ENCODE peak calls at places on chromosomes 4 and X, in five cellular contexts. One of them, this sample, is unnamed.

GRCh38 chr4:64780664-64781063 is 371.4 kb upstream of the TECRL start:
- DNase-seq in spleen: no peak
- DNase-seq in HCT116: no peak
- DNase-seq in endothelial cell of umbilical vein: no peak
- DNase-seq in upper lobe of left lung: no peak
- DNase-seq in this sample: no peak

GRCh38 chr4:185591679-185592141 is 56.4 kb upstream of the PDLIM3 start:
- DNase-seq in HCT116: no peak
- DNase-seq in upper lobe of left lung: no peak
- DNase-seq in spleen: no peak
- DNase-seq in endothelial cell of umbilical vein: no peak
- DNase-seq in this sample: no peak

GRCh38 chr4:106809083-106809482 is 227.0 kb downstream of the DKK2 start:
- DNase-seq in endothelial cell of umbilical vein: peak; percentile 66
- DNase-seq in HCT116: peak; percentile 26
- DNase-seq in upper lobe of left lung: no peak
- DNase-seq in spleen: no peak
- DNase-seq in this sample: no peak

GRCh38 chrX:47133493-47133892 is 11.0 kb downstream of the NDUFB11 start:
- DNase-seq in spleen: peak; percentile 14
- DNase-seq in endothelial cell of umbilical vein: no peak
- DNase-seq in HCT116: no peak
- DNase-seq in upper lobe of left lung: peak; percentile 48
- DNase-seq in this sample: no peak

GRCh38 chrX:17405225-17405969 is 30.4 kb downstream of the NHS start:
- DNase-seq in HCT116: peak; percentile 66
- DNase-seq in upper lobe of left lung: no peak
- DNase-seq in endothelial cell of umbilical vein: no peak
- DNase-seq in spleen: no peak
- DNase-seq in this sample: no peak

GRCh38 chr4:25884040-25884788 is 21.4 kb upstream of the SEL1L3 start:
- DNase-seq in spleen: no peak
- DNase-seq in HCT116: no peak
- DNase-seq in endothelial cell of umbilical vein: peak; percentile 84
- DNase-seq in upper lobe of left lung: no peak
- DNase-seq in this sample: no peak

GRCh38 chrX:144275403-144275802 is 391.5 kb downstream of the UBE2NL start:
- DNase-seq in upper lobe of left lung: no peak
- DNase-seq in HCT116: no peak
- DNase-seq in spleen: no peak
- DNase-seq in endothelial cell of umbilical vein: no peak
- DNase-seq in this sample: no peak

GRCh38 chr4:102541708-102542107 is 40.5 kb downstream of the NFKB1 start:
- DNase-seq in endothelial cell of umbilical vein: no peak
- DNase-seq in spleen: no peak
- DNase-seq in upper lobe of left lung: peak; percentile 31
- DNase-seq in HCT116: no peak
- DNase-seq in this sample: no peak

GRCh38 chr4:54614094-54614493 is 43.7 kb upstream of the KIT start:
- DNase-seq in spleen: no peak
- DNase-seq in upper lobe of left lung: no peak
- DNase-seq in endothelial cell of umbilical vein: no peak
- DNase-seq in HCT116: no peak
- DNase-seq in this sample: no peak

DNA sequence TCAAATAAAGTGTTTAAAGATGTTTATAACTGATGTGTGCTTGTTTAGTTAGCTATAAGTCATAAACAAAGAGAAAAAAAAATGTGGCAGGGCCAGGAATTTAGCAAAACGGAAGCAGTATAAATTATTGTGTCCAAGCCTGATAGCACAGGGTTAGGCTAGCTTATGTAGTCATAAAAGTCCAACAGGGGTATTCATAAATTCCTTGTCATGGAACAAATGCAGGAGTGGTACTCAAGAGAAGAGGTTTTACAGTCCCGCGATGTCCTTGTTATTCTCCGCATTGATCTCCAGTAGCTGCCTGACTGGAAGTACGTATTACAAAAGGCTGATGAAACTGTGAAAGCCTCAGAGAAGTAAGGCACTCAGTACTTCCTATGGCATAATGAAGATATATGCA is 336.9 kb upstream of the TRAM1L1 start:
- DNase-seq in HCT116: no peak
- DNase-seq in spleen: no peak
- DNase-seq in upper lobe of left lung: no peak
- DNase-seq in endothelial cell of umbilical vein: no peak
- DNase-seq in this sample: no peak
- TF ChIP-seq POLR2AphosphoS5 in HCT116: no peak
- TF ChIP-seq POLR2AphosphoS5 in spleen: no peak
- TF ChIP-seq POLR2AphosphoS5 in upper lobe of left lung: no peak
- TF ChIP-seq POLR2AphosphoS5 in endothelial cell of umbilical vein: no peak
- TF ChIP-seq POLR2AphosphoS5 in this sample: no peak

GRCh38 chr4:5387457-5387856 is 320.9 kb downstream of the EVC2 start:
- DNase-seq in upper lobe of left lung: no peak
- DNase-seq in spleen: no peak
- DNase-seq in HCT116: no peak
- DNase-seq in endothelial cell of umbilical vein: no peak
- DNase-seq in this sample: no peak
- TF ChIP-seq CTCF in upper lobe of left lung: no peak
- TF ChIP-seq CTCF in spleen: no peak
- TF ChIP-seq CTCF in HCT116: no peak
- TF ChIP-seq CTCF in endothelial cell of umbilical vein: no peak
- TF ChIP-seq CTCF in this sample: no peak

DNA sequence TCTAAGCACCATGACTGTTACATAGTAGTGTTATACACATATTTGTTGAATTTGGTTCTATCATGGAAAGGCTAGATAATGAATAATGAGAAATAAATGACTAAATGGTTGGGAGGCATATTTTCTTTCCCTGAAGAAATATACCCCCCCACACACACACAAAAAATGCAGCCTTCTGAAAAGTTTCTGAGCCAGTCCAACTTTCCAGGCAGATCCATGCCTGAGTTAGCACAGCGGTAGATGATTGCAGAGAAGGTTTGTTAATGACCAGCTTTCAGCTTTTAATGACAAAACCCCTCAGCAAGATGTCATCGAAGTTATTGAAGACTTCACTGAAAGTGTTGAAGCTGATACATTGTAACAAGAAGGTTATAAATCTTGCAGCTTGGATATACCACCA is 61.4 kb downstream of the GBA3 start:
- DNase-seq in upper lobe of left lung: no peak
- DNase-seq in endothelial cell of umbilical vein: no peak
- DNase-seq in HCT116: no peak
- DNase-seq in spleen: no peak
- DNase-seq in this sample: no peak
- TF ChIP-seq POLR2AphosphoS5 in upper lobe of left lung: no peak
- TF ChIP-seq POLR2AphosphoS5 in endothelial cell of umbilical vein: no peak
- TF ChIP-seq POLR2AphosphoS5 in HCT116: no peak
- TF ChIP-seq POLR2AphosphoS5 in spleen: no peak
- TF ChIP-seq POLR2AphosphoS5 in this sample: no peak

DNA sequence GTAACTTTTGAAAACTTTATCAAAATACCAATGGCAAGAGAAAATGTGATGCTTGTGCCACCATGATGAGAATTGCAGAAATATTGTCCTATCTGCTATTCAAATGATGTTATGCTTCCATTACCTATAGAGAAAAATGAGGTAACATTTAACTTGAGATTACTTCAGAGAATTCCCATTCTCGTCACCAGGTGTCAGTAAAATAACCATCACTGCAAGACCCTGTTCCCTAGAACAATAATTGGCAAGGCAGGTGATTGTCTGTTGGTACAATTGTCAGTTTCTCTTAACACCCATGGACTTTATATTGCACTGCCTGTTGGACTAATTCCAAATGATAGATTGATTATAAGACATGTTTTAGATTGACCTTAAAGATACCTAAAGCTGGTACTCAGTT is 179.9 kb downstream of the GABRG1 start:
- DNase-seq in endothelial cell of umbilical vein: no peak
- DNase-seq in upper lobe of left lung: no peak
- DNase-seq in spleen: no peak
- DNase-seq in HCT116: no peak
- DNase-seq in this sample: no peak
- TF ChIP-seq CTCF in endothelial cell of umbilical vein: no peak
- TF ChIP-seq CTCF in upper lobe of left lung: no peak
- TF ChIP-seq CTCF in spleen: no peak
- TF ChIP-seq CTCF in HCT116: no peak
- TF ChIP-seq CTCF in this sample: no peak

DNA sequence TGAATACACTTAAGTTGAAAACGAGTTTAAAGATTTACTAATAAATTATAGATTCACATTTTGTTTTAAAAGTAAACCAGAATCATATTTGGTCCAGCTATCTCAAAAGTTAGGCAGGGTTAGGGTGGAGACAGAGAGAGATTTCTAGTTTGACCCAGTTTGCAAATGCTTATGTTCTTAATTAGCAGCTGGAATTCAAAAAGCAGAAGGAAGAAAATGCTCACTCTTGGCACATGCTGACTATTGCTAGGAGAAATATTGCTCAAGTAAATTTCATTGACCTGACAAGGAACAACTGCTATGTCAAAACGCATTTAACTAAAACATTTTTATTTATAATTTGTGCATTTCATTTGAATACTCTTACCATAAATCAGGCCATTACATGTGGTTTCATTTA is 131.9 kb downstream of the GLRA3 start:
- DNase-seq in spleen: no peak
- DNase-seq in upper lobe of left lung: no peak
- DNase-seq in HCT116: no peak
- DNase-seq in endothelial cell of umbilical vein: no peak
- DNase-seq in this sample: no peak
- TF ChIP-seq POLR2AphosphoS5 in spleen: no peak
- TF ChIP-seq POLR2AphosphoS5 in upper lobe of left lung: no peak
- TF ChIP-seq POLR2AphosphoS5 in HCT116: no peak
- TF ChIP-seq POLR2AphosphoS5 in endothelial cell of umbilical vein: no peak
- TF ChIP-seq POLR2AphosphoS5 in this sample: peak; percentile 42

GRCh38 chr4:188146618-188147017 is 7.4 kb downstream of the TRIML1 start:
- DNase-seq in upper lobe of left lung: no peak
- DNase-seq in HCT116: no peak
- DNase-seq in endothelial cell of umbilical vein: no peak
- DNase-seq in spleen: no peak
- DNase-seq in this sample: no peak
- TF ChIP-seq CTCF in upper lobe of left lung: no peak
- TF ChIP-seq CTCF in HCT116: no peak
- TF ChIP-seq CTCF in endothelial cell of umbilical vein: no peak
- TF ChIP-seq CTCF in spleen: no peak
- TF ChIP-seq CTCF in this sample: no peak

This sample was measured in vagina.